ENCODE peak calls at places on chromosomes 5 and 9, in five cellular contexts. I is AG10803, T is astrocyte of the spinal cord, J is choroid plexus epithelial cell, C is A549. R is an unnamed sample.

GRCh38 chr9:19994296-19994695 is 205.5 kb upstream of the SLC24A2 start:
- DNase-seq in I (peak; percentile 23), J (no peak), C (no peak), T (peak; percentile 77), R (no peak)

GRCh38 chr9:136297016-136297691 is 6.7 kb downstream of the CCDC187 start:
- DNase-seq in C (no peak), I (no peak), J (no peak), T (no peak), R (no peak)

GRCh38 chr9:88747768-88748167 is 212.8 kb downstream of the NXNL2 start:
- DNase-seq in C (peak; percentile 29), J (peak; percentile 95), T (peak; percentile 86), I (peak; percentile 93), R (peak; percentile 98)

GRCh38 chr5:37839441-37840035 is 303 bp downstream of the GDNF start:
- DNase-seq in I (peak; percentile 62), J (peak; percentile 77), T (no peak), C (peak; percentile 57), R (peak; percentile 78)

GRCh38 chr5:131505237-131505908 is 129.7 kb downstream of the RAPGEF6 start:
- DNase-seq in C (no peak), J (no peak), T (peak; percentile 7), I (no peak), R (peak; percentile 21)

GRCh38 chr5:54040773-54041172 is 269.6 kb downstream of the ARL15 start:
- DNase-seq in J (no peak), C (no peak), I (no peak), T (no peak), R (no peak)

GRCh38 chr5:151770383-151771258 is 1.1 kb upstream of the G3BP1 start:
- DNase-seq in I (peak; percentile 74), C (peak; percentile 24), T (peak; percentile 86), J (peak; percentile 94), R (peak; percentile 78)

GRCh38 chr9:97632406-97632991 is 669 bp downstream of the TSTD2 start:
- DNase-seq in C (no peak), J (peak; percentile 85), T (no peak), I (peak; percentile 80), R (peak; percentile 92)

GRCh38 chr9:130537346-130538050 is 41.9 kb upstream of the FUBP3 start:
- DNase-seq in J (peak; percentile 11), T (peak; percentile 0), I (peak; percentile 14), C (no peak), R (no peak)

GRCh38 chr5:149838881-149839739 is 105.5 kb downstream of the PDE6A start:
- DNase-seq in C (peak; percentile 43), J (peak; percentile 65), I (peak; percentile 29), T (peak; percentile 65), R (peak; percentile 25)

GRCh38 chr5:119287547-119288073 is 68.2 kb upstream of the TNFAIP8 start:
- DNase-seq in C (no peak), T (no peak), I (no peak), J (peak; percentile 39), R (peak; percentile 92)

GRCh38 chr5:166961028-166961427 is 1330.4 kb upstream of the WWC1 start:
- DNase-seq in C (no peak), I (no peak), T (no peak), J (peak; percentile 8), R (no peak)
- TF ChIP-seq CTCF in C (peak; percentile 29), I (peak; percentile 17), T (peak; percentile 14), J (peak; percentile 4), R (no peak)

GRCh38 chr9:123225374-123225813 is 43.0 kb downstream of the STRBP start:
- DNase-seq in I (peak; percentile 62), C (peak; percentile 13), J (peak; percentile 90), T (peak; percentile 72), R (peak; percentile 71)
- H3K4me3 ChIP-seq in I (no peak overlapping the region), C (no peak overlapping the region), J (no peak overlapping the region), T (no peak overlapping the region), R (no peak overlapping the region)

GRCh38 chr9:33167084-33167948 is at the start of gene B4GALT1:
- DNase-seq in T (peak; percentile 94), J (peak; percentile 90), I (peak; percentile 96), C (peak; percentile 87), R (peak; percentile 96)
- TF ChIP-seq CTCF in T (no peak), J (no peak), I (no peak), C (no peak), R (peak; percentile 2)

GRCh38 chr5:15914603-15915002 is 265.0 kb downstream of the MARCHF11 start:
- DNase-seq in T (no peak), C (no peak), I (peak; percentile 63), J (peak; percentile 22), R (peak; percentile 45)
- H3K4me3 ChIP-seq in T (no peak overlapping the region), C (no peak overlapping the region), I (peak overlapping the region; percentile 44), J (no peak overlapping the region), R (peak overlapping the region; percentile 29)

GRCh38 chr5:108919591-108920326 is 172.1 kb downstream of the FER start:
- DNase-seq in J (peak; percentile 23), T (no peak), C (no peak), I (no peak), R (peak; percentile 11)
- TF ChIP-seq CTCF in J (peak; percentile 29), T (no peak), C (peak; percentile 53), I (peak; percentile 18), R (no peak)

DNA sequence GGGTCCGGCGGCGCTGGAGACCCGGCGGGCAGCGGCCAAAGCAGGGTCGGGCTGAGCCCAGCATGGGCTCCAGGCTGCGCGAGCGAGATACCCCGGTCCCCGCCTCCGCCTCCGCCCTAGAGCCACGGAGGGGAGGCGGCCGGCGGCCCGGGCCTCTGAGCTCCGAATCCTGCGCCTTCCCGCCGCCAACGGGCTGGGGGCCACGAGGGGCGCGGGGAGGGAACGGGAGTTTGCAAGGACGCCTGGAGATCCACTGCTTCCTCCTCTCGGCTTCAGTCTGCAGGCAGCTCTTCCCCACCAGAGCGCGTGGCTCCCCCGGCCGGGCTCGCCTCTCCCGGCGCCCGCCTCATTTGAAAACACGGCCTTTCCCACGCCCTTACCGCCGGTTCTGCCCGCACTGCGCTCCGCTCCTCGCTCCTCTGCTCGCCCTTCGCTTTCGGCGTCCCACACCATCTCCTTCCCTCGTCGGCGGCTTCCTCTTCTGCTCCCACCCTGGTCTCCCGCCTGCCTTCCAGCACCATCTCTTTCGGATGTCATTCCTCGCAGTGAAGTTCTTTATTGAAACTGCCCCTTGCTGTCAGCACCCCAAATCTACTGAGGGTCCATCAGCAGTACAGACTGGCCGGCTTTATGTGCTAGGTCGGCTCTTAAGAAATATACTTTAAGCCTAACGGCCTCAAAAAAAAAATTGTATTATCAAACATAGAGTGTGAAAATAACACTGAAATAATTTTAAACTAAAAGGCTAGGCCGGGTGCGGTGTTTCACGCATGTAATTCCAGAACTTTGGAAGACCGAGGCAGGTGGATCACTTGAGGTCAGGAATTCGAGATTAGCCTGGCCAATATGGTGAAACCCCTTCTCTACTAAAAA is 105.0 kb upstream of the FAM120A start:
- DNase-seq in I (no peak), T (no peak), C (no peak), J (peak; percentile 19), R (peak; percentile 10)
- H3K4me3 ChIP-seq in I (no peak overlapping the region), T (peak overlapping the region; percentile 12), C (no peak overlapping the region), J (peak overlapping the region; percentile 42), R (peak overlapping the region; percentile 30)

DNA sequence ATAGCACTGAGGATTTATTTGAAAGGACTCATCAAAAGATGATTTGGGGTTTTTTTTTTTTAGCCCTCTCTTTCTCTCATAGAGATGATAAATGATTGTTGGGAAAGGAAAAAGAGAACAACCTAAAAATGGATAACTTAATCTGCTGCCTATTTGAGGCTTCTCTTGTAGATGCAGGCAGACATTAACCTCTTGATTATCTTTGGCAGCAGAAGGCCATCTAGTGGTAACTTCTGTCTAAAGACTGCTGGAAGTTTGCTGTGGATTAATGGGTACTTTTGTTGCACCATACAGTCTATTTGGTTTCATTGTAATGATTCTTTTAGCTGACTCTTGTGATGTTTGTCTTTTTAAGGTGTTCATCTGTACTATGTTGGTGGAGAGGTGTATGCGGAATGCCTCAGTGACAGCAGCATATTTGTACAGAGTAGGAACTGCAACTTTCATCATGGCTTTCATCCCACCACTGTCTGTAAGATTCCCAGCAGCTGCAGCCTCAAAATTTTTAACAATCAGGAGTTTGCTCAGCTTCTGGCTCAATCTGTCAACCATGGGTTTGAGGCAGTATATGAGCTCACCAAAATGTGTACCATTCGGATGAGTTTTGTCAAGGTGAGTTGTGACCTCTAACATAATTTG is 18.8 kb downstream of the SMIM32 start:
- DNase-seq in J (peak; percentile 85), T (peak; percentile 64), C (peak; percentile 55), I (peak; percentile 75), R (peak; percentile 71)
- TF ChIP-seq CTCF in J (peak; percentile 73), T (peak; percentile 69), C (peak; percentile 88), I (peak; percentile 86), R (peak; percentile 65)

GRCh38 chr5:141558150-141558549 is 60.6 kb downstream of the DIAPH1 start:
- DNase-seq in C (no peak), T (no peak), I (no peak), J (peak; percentile 43), R (peak; percentile 31)
- H3K4me3 ChIP-seq in C (no peak overlapping the region), T (no peak overlapping the region), I (no peak overlapping the region), J (peak overlapping the region; percentile 26), R (no peak overlapping the region)

DNA sequence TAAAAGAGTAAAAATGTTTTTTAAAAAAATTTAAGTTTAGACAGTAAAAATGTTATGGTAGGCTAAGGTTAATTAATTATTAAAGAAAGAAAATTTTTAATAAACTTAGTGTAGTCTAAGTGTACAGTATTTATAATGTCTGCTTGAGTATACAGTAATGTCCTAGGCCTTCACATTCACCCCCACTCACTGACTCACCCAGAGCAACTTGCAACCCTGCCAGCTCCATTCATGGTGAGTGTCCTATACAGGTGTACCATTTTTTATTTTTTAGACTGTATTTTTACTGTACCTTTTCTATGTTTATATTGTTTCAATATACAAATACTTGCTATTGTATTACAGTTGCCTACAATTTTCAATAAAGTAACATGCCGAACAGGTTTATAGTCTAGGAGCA is 234.1 kb downstream of the AUH start:
- DNase-seq in J (peak; percentile 16), T (peak; percentile 40), C (no peak), I (no peak), R (no peak)
- TF ChIP-seq CTCF in J (no peak), T (no peak), C (no peak), I (no peak), R (no peak)

R was measured in fibroblast of villous mesenchyme.